ENCODE peak calls at places on chromosome 22, in seven cellular contexts. B is sigmoid colon, W is fibroblast of villous mesenchyme, Y is adipocyte, O is right cardiac atrium, R is colonic mucosa, F is HFF-Myc. U is an unnamed sample.

GRCh38 chr22:33687464-33687863 is 232.8 kb downstream of the LARGE1 start:
- DNase-seq in B (no peak), W (no peak), Y (no peak), O (no peak), R (no peak), F (no peak), U (no peak)

GRCh38 chr22:33465554-33465953 is 407.4 kb upstream of the SYN3 start:
- DNase-seq in B (no peak), W (no peak), Y (no peak), O (peak; percentile 38), R (no peak), F (no peak), U (no peak)

GRCh38 chr22:29269230-29269604 is 1.1 kb downstream of the EWSR1 start:
- DNase-seq in B (no peak), W (peak; percentile 18), Y (peak; percentile 29), O (no peak), R (peak; percentile 30), F (no peak), U (no peak)

GRCh38 chr22:19058713-19059451 is 63.3 kb downstream of the DGCR2 start:
- DNase-seq in B (peak; percentile 39), W (no peak), Y (no peak), O (no peak), R (no peak), F (no peak), U (no peak)

GRCh38 chr22:27057717-27058116 is 400.3 kb downstream of the MIAT start:
- DNase-seq in B (no peak), W (no peak), Y (no peak), O (no peak), R (no peak), F (no peak), U (no peak)

GRCh38 chr22:40196628-40197027 is 18.9 kb downstream of the TNRC6B start:
- DNase-seq in B (no peak), W (peak; percentile 94), Y (peak; percentile 69), O (no peak), R (no peak), F (peak; percentile 85), U (no peak)

GRCh38 chr22:23192133-23192532 is 11.8 kb downstream of the BCR start:
- DNase-seq in B (no peak), W (no peak), Y (no peak), O (peak; percentile 50), R (no peak), F (no peak), U (no peak)

GRCh38 chr22:23394525-23395326 is 185.4 kb downstream of the IGLL1 start:
- DNase-seq in B (peak; percentile 38), W (no peak), Y (no peak), O (no peak), R (no peak), F (no peak), U (no peak)

GRCh38 chr22:37922177-37922576 is 16.1 kb downstream of the MICALL1 start:
- DNase-seq in B (no peak), W (no peak), Y (no peak), O (no peak), R (no peak), F (no peak), U (no peak)

GRCh38 chr22:45263790-45264269 is 20.9 kb upstream of the UPK3A start:
- DNase-seq in B (peak; percentile 93), W (peak; percentile 90), Y (peak; percentile 82), O (peak; percentile 92), R (peak; percentile 63), F (peak; percentile 63), U (peak; percentile 59)

GRCh38 chr22:21857501-21857914 is 9.9 kb downstream of the MAPK1 start:
- DNase-seq in B (no peak), W (peak; percentile 31), Y (peak; percentile 39), O (no peak), R (no peak), F (no peak), U (no peak)

GRCh38 chr22:37492428-37493344 is 6.5 kb upstream of the MFNG start:
- DNase-seq in B (no peak), W (peak; percentile 49), Y (peak; percentile 49), O (peak; percentile 58), R (peak; percentile 63), F (no peak), U (no peak)

GRCh38 chr22:19041403-19042074 is 80.7 kb downstream of the DGCR2 start:
- DNase-seq in B (peak; percentile 57), W (no peak), Y (no peak), O (no peak), R (no peak), F (no peak), U (no peak)

GRCh38 chr22:19204640-19205039 is 26.1 kb upstream of the SLC25A1 start:
- DNase-seq in B (peak; percentile 20), W (no peak), Y (no peak), O (no peak), R (no peak), F (no peak), U (no peak)

GRCh38 chr22:49922484-49922883 is 4.0 kb downstream of the CRELD2 start:
- DNase-seq in B (no peak), W (no peak), Y (no peak), O (peak; percentile 37), R (no peak), F (no peak), U (no peak)

GRCh38 chr22:19063581-19064353 is 58.4 kb downstream of the DGCR2 start:
- DNase-seq in B (peak; percentile 51), W (peak; percentile 5), Y (no peak), O (no peak), R (no peak), F (no peak), U (no peak)

GRCh38 chr22:30857103-30857502 is 111.5 kb downstream of the MORC2 start:
- DNase-seq in B (no peak), W (no peak), Y (no peak), O (no peak), R (peak; percentile 9), F (no peak), U (no peak)

DNA sequence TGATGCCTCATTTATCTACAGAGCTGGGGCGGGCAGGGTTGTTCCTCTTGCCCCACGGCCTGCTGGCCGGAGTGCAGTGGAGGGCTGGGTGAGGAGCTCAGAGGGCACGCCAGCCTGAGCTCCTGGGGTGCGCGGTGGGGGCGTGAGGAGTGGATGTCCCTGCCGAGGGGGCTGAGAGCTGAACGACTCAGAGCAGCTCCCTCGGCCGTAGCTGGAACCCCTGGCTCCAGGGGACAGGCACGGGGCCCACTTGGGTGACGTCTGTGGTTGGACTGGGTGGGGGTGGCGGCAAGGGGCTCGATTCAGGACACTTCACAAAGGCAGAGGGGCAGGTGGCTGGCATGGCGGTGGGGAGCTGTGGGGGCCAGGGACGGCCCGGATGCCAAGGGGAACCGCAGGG is 62.4 kb downstream of the TRMU start:
- DNase-seq in B (no peak), W (no peak), Y (no peak), O (no peak), R (no peak), F (no peak), U (no peak)
- H3K4me3 ChIP-seq in B (no peak overlapping the region), W (no peak overlapping the region), Y (no peak overlapping the region), O (no peak overlapping the region), R (no peak overlapping the region), F (no peak overlapping the region), U (no peak overlapping the region)

GRCh38 chr22:25069758-25070461 is 117.4 kb downstream of the KIAA1671 start:
- DNase-seq in B (no peak), W (no peak), Y (no peak), O (peak; percentile 61), R (no peak), F (no peak), U (no peak)
- H3K4me3 ChIP-seq in B (no peak overlapping the region), W (no peak overlapping the region), Y (peak overlapping the region; percentile 10), O (no peak overlapping the region), R (no peak overlapping the region), F (no peak overlapping the region), U (no peak overlapping the region)

GRCh38 chr22:41289681-41290080 is 3.7 kb upstream of the RANGAP1 start:
- DNase-seq in B (no peak), W (no peak), Y (no peak), O (no peak), R (no peak), F (no peak), U (no peak)
- H3K4me3 ChIP-seq in B (no peak overlapping the region), W (no peak overlapping the region), Y (no peak overlapping the region), O (no peak overlapping the region), R (no peak overlapping the region), F (no peak overlapping the region), U (no peak overlapping the region)

GRCh38 chr22:46766611-46767010 is 4.2 kb downstream of the TBC1D22A start:
- DNase-seq in B (no peak), W (no peak), Y (no peak), O (peak; percentile 41), R (no peak), F (no peak), U (no peak)
- H3K4me3 ChIP-seq in B (no peak overlapping the region), W (no peak overlapping the region), Y (no peak overlapping the region), O (no peak overlapping the region), R (no peak overlapping the region), F (no peak overlapping the region), U (no peak overlapping the region)

GRCh38 chr22:43312608-43313007 is 30.6 kb downstream of the SCUBE1 start:
- DNase-seq in B (no peak), W (no peak), Y (no peak), O (peak; percentile 63), R (no peak), F (no peak), U (no peak)
- H3K4me3 ChIP-seq in B (no peak overlapping the region), W (no peak overlapping the region), Y (no peak overlapping the region), O (no peak overlapping the region), R (no peak overlapping the region), F (no peak overlapping the region), U (no peak overlapping the region)

GRCh38 chr22:48738204-48738980 is 1089.3 kb downstream of the BRD1 start:
- DNase-seq in B (peak; percentile 56), W (no peak), Y (no peak), O (peak; percentile 17), R (no peak), F (no peak), U (no peak)

GRCh38 chr22:48736593-48737460 is 1090.8 kb downstream of the BRD1 start:
- DNase-seq in B (no peak), W (no peak), Y (no peak), O (peak; percentile 6), R (no peak), F (no peak), U (no peak)

GRCh38 chr22:48740086-48740730 is 1087.5 kb downstream of the BRD1 start:
- DNase-seq in B (peak; percentile 60), W (no peak), Y (no peak), O (peak; percentile 41), R (no peak), F (no peak), U (peak; percentile 60)

GRCh38 chr22:48739348-48740085 is 1088.2 kb downstream of the BRD1 start:
- DNase-seq in B (no peak), W (no peak), Y (no peak), O (peak; percentile 27), R (no peak), F (no peak), U (no peak)

GRCh38 chr22:48737461-48738203 is 1090.0 kb downstream of the BRD1 start:
- DNase-seq in B (peak; percentile 48), W (no peak), Y (no peak), O (peak; percentile 11), R (no peak), F (no peak), U (no peak)
- H3K4me3 ChIP-seq in B (no peak overlapping the region), W (no peak overlapping the region), Y (no peak overlapping the region), O (no peak overlapping the region), R (no peak overlapping the region), F (no peak overlapping the region), U (no peak overlapping the region)

GRCh38 chr22:42365942-42366660 is 66.1 kb downstream of the NFAM1 start:
- DNase-seq in B (no peak), W (no peak), Y (no peak), O (peak; percentile 33), R (no peak), F (no peak), U (no peak)
- H3K4me3 ChIP-seq in B (no peak overlapping the region), W (no peak overlapping the region), Y (no peak overlapping the region), O (no peak overlapping the region), R (no peak overlapping the region), F (peak overlapping the region; percentile 10), U (no peak overlapping the region)

U was measured in dorsolateral prefrontal cortex.